ENCODE peak calls at places on chromosomes 6 and 20, in eight cellular contexts. P, D, C, L, A, S, R and G are unnamed samples.

GRCh38 chr20:5809495-5809894 is 59.3 kb downstream of the SHLD1 start:
- DNase-seq in P (no peak), D (no peak), C (no peak), L (no peak), A (no peak), S (no peak), R (peak; percentile 3), G (no peak)

GRCh38 chr6:73704260-73704659 is 8.3 kb downstream of the CD109 start:
- DNase-seq in P (no peak), D (peak; percentile 63), C (no peak), L (peak; percentile 30), A (no peak), S (no peak), R (peak; percentile 97), G (no peak)

GRCh38 chr6:47187883-47188587 is 121.7 kb downstream of the TNFRSF21 start:
- DNase-seq in P (no peak), D (no peak), C (no peak), L (no peak), A (no peak), S (no peak), R (no peak), G (no peak)

GRCh38 chr6:25166955-25167753 is 112.0 kb upstream of the CARMIL1 start:
- DNase-seq in P (no peak), D (no peak), C (no peak), L (no peak), A (no peak), S (no peak), R (no peak), G (no peak)

GRCh38 chr20:36544134-36545018 is 3.1 kb downstream of the MYL9 start:
- DNase-seq in P (peak; percentile 51), D (no peak), C (no peak), L (no peak), A (no peak), S (no peak), R (peak; percentile 63), G (no peak)

GRCh38 chr20:63224272-63225081 is 8.5 kb upstream of the YTHDF1 start:
- DNase-seq in P (no peak), D (no peak), C (no peak), L (peak; percentile 60), A (no peak), S (peak; percentile 29), R (peak; percentile 65), G (no peak)

GRCh38 chr6:124722479-124722878 is 239.8 kb upstream of the RNF217 start:
- DNase-seq in P (no peak), D (no peak), C (no peak), L (peak; percentile 17), A (no peak), S (no peak), R (no peak), G (no peak)

GRCh38 chr6:74606488-74607135 is 599.2 kb downstream of the COL12A1 start:
- DNase-seq in P (no peak), D (no peak), C (no peak), L (no peak), A (no peak), S (no peak), R (peak; percentile 93), G (no peak)

GRCh38 chr6:116396451-116396850 is 25.7 kb downstream of the DSE start:
- DNase-seq in P (no peak), D (no peak), C (no peak), L (no peak), A (no peak), S (no peak), R (no peak), G (no peak)

GRCh38 chr6:125277838-125278237 is 23.9 kb downstream of the HDDC2 start:
- DNase-seq in P (peak; percentile 23), D (no peak), C (no peak), L (no peak), A (no peak), S (no peak), R (no peak), G (no peak)

GRCh38 chr6:149031545-149032317 is 284.9 kb downstream of the UST start:
- DNase-seq in P (no peak), D (peak; percentile 84), C (no peak), L (no peak), A (no peak), S (no peak), R (peak; percentile 96), G (no peak)

GRCh38 chr20:33910056-33910455 is 83.7 kb upstream of the RALY start:
- DNase-seq in P (no peak), D (no peak), C (no peak), L (no peak), A (no peak), S (no peak), R (no peak), G (no peak)

GRCh38 chr20:1893721-1894470 is 1.3 kb upstream of the SIRPA start:
- DNase-seq in P (no peak), D (no peak), C (no peak), L (peak; percentile 71), A (no peak), S (peak; percentile 75), R (peak; percentile 66), G (no peak)

GRCh38 chr20:36093025-36093803 is 61.3 kb upstream of the EPB41L1 start:
- DNase-seq in P (peak; percentile 72), D (peak; percentile 49), C (no peak), L (no peak), A (peak; percentile 30), S (peak; percentile 49), R (peak; percentile 47), G (no peak)

GRCh38 chr6:138588805-138589434 is 89.6 kb upstream of the NHSL1 start:
- DNase-seq in P (no peak), D (peak; percentile 64), C (no peak), L (peak; percentile 83), A (peak; percentile 81), S (peak; percentile 88), R (peak; percentile 82), G (peak; percentile 85)

GRCh38 chr6:156773935-156774871 is 3.0 kb upstream of the ARID1B start:
- DNase-seq in P (no peak), D (no peak), C (no peak), L (no peak), A (no peak), S (no peak), R (no peak), G (no peak)

GRCh38 chr20:36454664-36455427 is 86.5 kb upstream of the MYL9 start:
- DNase-seq in P (peak; percentile 68), D (no peak), C (no peak), L (no peak), A (no peak), S (no peak), R (no peak), G (no peak)

GRCh38 chr20:57751411-57751810 is 41.6 kb upstream of the PMEPA1 start:
- DNase-seq in P (no peak), D (no peak), C (no peak), L (no peak), A (no peak), S (no peak), R (no peak), G (no peak)

GRCh38 chr6:18101271-18101670 is 21.2 kb downstream of the NHLRC1 start:
- DNase-seq in P (no peak), D (no peak), C (no peak), L (no peak), A (no peak), S (no peak), R (peak; percentile 61), G (no peak)

GRCh38 chr6:15744824-15745402 is 82.1 kb upstream of the DTNBP1 start:
- DNase-seq in P (no peak), D (no peak), C (no peak), L (peak; percentile 62), A (peak; percentile 43), S (peak; percentile 84), R (no peak), G (peak; percentile 53)

GRCh38 chr6:82178759-82179112 is 68.8 kb downstream of the IBTK start:
- DNase-seq in P (no peak), D (no peak), C (no peak), L (no peak), A (no peak), S (no peak), R (no peak), G (no peak)

GRCh38 chr6:148395583-148396101 is 53.0 kb downstream of the SASH1 start:
- DNase-seq in P (no peak), D (no peak), C (no peak), L (no peak), A (no peak), S (no peak), R (no peak), G (no peak)

GRCh38 chr6:158852312-158853071 is 33.3 kb upstream of the EZR start:
- DNase-seq in P (no peak), D (peak; percentile 29), C (no peak), L (peak; percentile 58), A (no peak), S (no peak), R (no peak), G (no peak)

GRCh38 chr6:135221505-135221904 is 40.4 kb downstream of the MYB start:
- DNase-seq in P (no peak), D (no peak), C (no peak), L (no peak), A (no peak), S (no peak), R (no peak), G (no peak)

GRCh38 chr20:26167499-26167898 is 470.8 kb upstream of the ZNF337 start:
- DNase-seq in P (no peak), D (no peak), C (no peak), L (no peak), A (no peak), S (no peak), R (peak; percentile 73), G (no peak)

GRCh38 chr6:140379919-140380318 is 1005.5 kb upstream of the CITED2 start:
- DNase-seq in P (no peak), D (no peak), C (no peak), L (no peak), A (no peak), S (no peak), R (peak; percentile 41), G (no peak)

GRCh38 chr20:4602297-4602631 is 119.4 kb upstream of the PRND start:
- DNase-seq in P (no peak), D (no peak), C (no peak), L (no peak), A (no peak), S (no peak), R (peak; percentile 52), G (no peak)

GRCh38 chr6:26351544-26351953 is 13.4 kb upstream of the BTN3A2 start:
- DNase-seq in P (no peak), D (no peak), C (no peak), L (peak; percentile 73), A (no peak), S (peak; percentile 28), R (peak; percentile 99), G (no peak)

GRCh38 chr6:161943561-161943960 is 669.7 kb upstream of the AGPAT4 start:
- DNase-seq in P (no peak), D (no peak), C (no peak), L (no peak), A (no peak), S (no peak), R (no peak), G (no peak)

GRCh38 chr6:166572370-166573261 is 13.9 kb downstream of the RAMACL start:
- DNase-seq in P (no peak), D (no peak), C (no peak), L (no peak), A (no peak), S (no peak), R (peak; percentile 61), G (no peak)

GRCh38 chr6:139882977-139883728 is 508.7 kb upstream of the CITED2 start:
- DNase-seq in P (no peak), D (no peak), C (no peak), L (peak; percentile 42), A (no peak), S (peak; percentile 45), R (peak; percentile 46), G (no peak)